ENCODE peak calls at places on chromosomes 16 and 17, in four cellular contexts. I, Q, F and L are unnamed samples.
A peak's percentile ranks its signal among the peaks of the same experiment; 100 is the strongest.

GRCh38 chr16:56679813-56680212 is 2.5 kb upstream of the MT1X start:
- DNase-seq in I (peak; percentile 58), Q (peak; percentile 61), F (no peak), L (no peak)

GRCh38 chr16:54657709-54658102 is 273.0 kb upstream of the IRX5 start:
- DNase-seq in I (no peak), Q (no peak), F (no peak), L (no peak)

GRCh38 chr16:67170168-67170947 is at the start of gene NOL3:
- DNase-seq in I (peak; percentile 73), Q (peak; percentile 89), F (peak; percentile 66), L (peak; percentile 83)

GRCh38 chr16:57060323-57061083 is 31.9 kb upstream of the CPNE2 start:
- DNase-seq in I (no peak), Q (no peak), F (no peak), L (no peak)

GRCh38 chr17:67403483-67403882 is 26.4 kb downstream of the PITPNC1 start:
- DNase-seq in I (no peak), Q (no peak), F (no peak), L (no peak)

GRCh38 chr17:79446347-79446746 is 164.5 kb downstream of the RBFOX3 start:
- DNase-seq in I (no peak), Q (no peak), F (no peak), L (no peak)

GRCh38 chr17:60390881-60391418 is 983 bp downstream of the USP32 start:
- DNase-seq in I (peak; percentile 36), Q (peak; percentile 42), F (peak; percentile 27), L (no peak)

GRCh38 chr17:80468222-80468621 is 8.2 kb downstream of the NPTX1 start:
- DNase-seq in I (no peak), Q (no peak), F (no peak), L (no peak)

GRCh38 chr16:26196806-26197205 is 505.0 kb downstream of the HS3ST4 start:
- DNase-seq in I (no peak), Q (no peak), F (no peak), L (no peak)

GRCh38 chr17:78064708-78065107 is 63.8 kb downstream of the TMC6 start:
- DNase-seq in I (no peak), Q (no peak), F (no peak), L (no peak)
- TF ChIP-seq CTCF in I (no peak), Q (no peak), F (no peak), L (no peak)

GRCh38 chr16:53024045-53024444 is 28.7 kb downstream of the CHD9NB start:
- DNase-seq in I (no peak), Q (no peak), F (no peak), L (no peak)

GRCh38 chr16:53018834-53019416 is 33.8 kb downstream of the CHD9NB start:
- DNase-seq in I (no peak), Q (no peak), F (no peak), L (no peak)

DNA sequence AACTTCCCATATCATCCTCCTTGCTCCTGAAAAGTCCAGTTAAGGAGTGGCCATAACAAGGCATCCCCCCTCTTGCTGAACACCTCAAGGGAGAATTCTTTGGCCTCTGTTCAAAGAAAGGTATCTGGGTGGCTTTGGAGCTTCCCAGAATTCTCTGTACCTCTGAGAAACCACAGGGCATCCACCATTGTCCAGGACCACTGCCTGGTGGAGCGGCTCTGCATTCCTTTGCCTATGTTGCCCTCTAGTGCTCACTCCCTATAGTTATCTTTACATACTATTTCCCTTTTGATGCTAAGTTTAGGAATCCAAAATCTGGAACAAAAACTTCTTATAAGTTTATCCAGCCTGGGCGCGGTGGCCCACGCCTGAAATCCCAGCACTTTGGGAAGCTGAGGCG is 30.3 kb downstream of the CHD9NB start:
- DNase-seq in I (peak; percentile 36), Q (peak; percentile 12), F (peak; percentile 32), L (peak; percentile 50)
- TF ChIP-seq CTCF in I (peak; percentile 51), Q (peak; percentile 30), F (peak; percentile 71), L (peak; percentile 35)

GRCh38 chr16:85271198-85271597 is 158.9 kb upstream of the CIBAR2 start:
- DNase-seq in I (no peak), Q (no peak), F (no peak), L (no peak)
- TF ChIP-seq CTCF in I (no peak), Q (no peak), F (no peak), L (no peak)

GRCh38 chr17:4539025-4539424 is 16.2 kb downstream of the MYBBP1A start:
- DNase-seq in I (no peak), Q (no peak), F (no peak), L (no peak)

GRCh38 chr17:4539576-4540223 is 15.5 kb downstream of the MYBBP1A start:
- DNase-seq in I (no peak), Q (no peak), F (no peak), L (no peak)

GRCh38 chr17:4541041-4541327 is 14.2 kb downstream of the MYBBP1A start:
- DNase-seq in I (no peak), Q (no peak), F (no peak), L (no peak)

GRCh38 chr17:4541328-4542002 is 13.7 kb downstream of the MYBBP1A start:
- DNase-seq in I (no peak), Q (no peak), F (no peak), L (no peak)

GRCh38 chr17:4540224-4541040 is 14.8 kb downstream of the MYBBP1A start:
- DNase-seq in I (no peak), Q (no peak), F (no peak), L (no peak)
- TF ChIP-seq CTCF in I (no peak), Q (no peak), F (peak; percentile 22), L (no peak)

GRCh38 chr16:29943846-29944669 is 17.8 kb upstream of the TMEM219 start:
- DNase-seq in I (peak; percentile 97), Q (no peak), F (no peak), L (no peak)
- TF ChIP-seq CTCF in I (peak; percentile 24), Q (no peak), F (peak; percentile 27), L (no peak)

DNA sequence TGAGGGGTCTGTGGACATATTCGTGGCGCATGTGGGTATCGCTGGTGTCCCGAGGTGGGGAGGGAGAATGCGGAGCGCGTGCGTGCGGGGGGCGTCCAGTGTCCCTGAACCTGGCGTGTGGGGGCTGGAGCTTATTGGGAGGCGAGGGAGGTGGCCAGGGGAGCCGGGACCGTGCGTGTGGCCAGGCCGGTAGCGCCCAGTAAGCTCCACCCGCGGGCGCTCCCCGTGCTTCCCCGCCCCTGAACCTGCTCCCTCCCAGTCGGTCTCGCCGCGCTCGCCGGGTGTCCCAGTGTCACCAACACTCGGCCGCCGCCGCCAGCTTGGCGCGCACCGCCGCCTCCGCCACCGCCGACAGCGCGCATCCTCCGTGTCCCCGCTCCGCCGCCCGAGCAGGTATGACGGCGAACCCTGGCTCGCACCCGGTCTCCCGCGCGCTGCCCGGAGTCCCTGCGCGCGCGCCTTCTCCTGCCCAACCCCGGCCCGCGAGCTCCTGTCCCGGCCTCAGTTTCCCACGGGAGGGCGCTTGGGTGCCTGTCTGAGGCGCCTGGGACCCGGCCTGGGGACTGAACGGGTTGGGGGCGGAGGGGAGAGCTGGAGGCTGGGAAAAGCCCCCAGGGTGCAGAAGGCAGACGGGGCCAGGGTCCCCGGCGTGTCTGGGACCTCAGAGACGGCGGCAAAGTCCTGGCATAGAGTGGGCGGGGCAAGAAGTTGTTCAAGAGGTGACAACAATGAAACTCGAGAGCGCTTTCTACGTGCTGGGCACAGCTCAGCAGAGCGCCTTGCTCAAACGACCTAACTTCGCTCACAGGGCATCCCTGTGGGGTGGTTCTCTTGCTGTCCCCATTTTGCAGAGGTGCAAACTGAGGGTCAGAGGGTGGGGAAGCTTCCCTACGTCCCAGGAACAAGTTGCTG is at the start of gene SCNN1B:
- DNase-seq in I (no peak), Q (peak; percentile 4), F (no peak), L (peak; percentile 35)
- TF ChIP-seq CTCF in I (no peak), Q (no peak), F (no peak), L (no peak)

DNA sequence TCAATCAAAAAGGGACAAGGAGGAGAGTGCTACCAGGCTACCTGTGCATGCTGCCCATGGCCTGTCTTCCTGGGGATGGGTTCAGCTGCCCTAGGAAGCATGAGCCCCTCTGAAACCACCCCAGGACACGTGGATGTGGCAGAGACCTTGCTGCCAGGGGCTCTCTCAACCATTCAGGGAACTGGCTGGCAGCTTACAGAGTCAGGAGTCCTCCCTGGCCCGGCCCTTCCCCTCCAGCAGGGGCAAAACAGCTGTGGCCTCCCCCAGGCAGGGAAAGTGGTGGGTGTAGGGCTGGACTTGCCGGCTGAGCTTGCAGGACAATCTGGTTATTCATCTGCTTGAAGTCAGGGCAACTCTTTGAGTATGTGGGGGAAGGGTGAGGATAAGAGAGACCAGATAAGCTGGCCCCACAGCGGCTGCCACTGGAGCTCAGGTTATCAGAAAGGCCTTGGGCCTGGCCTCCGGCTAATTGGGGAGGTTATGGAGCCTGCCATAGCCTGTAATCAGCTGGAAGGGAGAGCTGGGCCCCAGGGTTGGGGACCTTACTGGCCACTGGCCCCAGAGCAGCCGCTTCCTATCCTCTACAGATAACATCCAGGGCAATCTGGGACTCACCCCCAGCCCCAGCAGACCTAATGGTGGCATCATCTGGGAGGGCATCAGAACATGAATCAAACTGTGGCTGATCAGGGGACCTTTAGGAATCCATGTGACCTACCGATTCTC is 5.6 kb upstream of the TBX2 start:
- DNase-seq in I (no peak), Q (no peak), F (no peak), L (no peak)
- TF ChIP-seq CTCF in I (no peak), Q (no peak), F (no peak), L (no peak)